ENCODE peak calls at places on chromosomes 1 and 21, in five cellular contexts. J is AG08395, H is Calu3, L is GM18507, M is EL. V is an unnamed sample.

GRCh38 chr21:28671549-28672195 is 321.0 kb downstream of the LTN1 start:
- DNase-seq in L (no peak), M (no peak), H (no peak), J (no peak), V (peak; percentile 16)

GRCh38 chr1:45612941-45613579 is 10.8 kb downstream of the CCDC17 start:
- DNase-seq in L (no peak), J (no peak), M (no peak), H (no peak), V (no peak)

GRCh38 chr1:56331207-56331891 is 248.0 kb downstream of the PLPP3 start:
- DNase-seq in M (no peak), J (no peak), L (no peak), H (peak; percentile 20), V (no peak)

GRCh38 chr1:174448531-174448883 is 743 bp downstream of the GPR52 start:
- DNase-seq in M (no peak), H (no peak), J (no peak), L (no peak), V (no peak)

GRCh38 chr21:33522950-33523349 is 19.0 kb downstream of the GART start:
- DNase-seq in M (no peak), L (no peak), H (no peak), J (no peak), V (no peak)

GRCh38 chr21:14120091-14120734 is 90.5 kb downstream of the LIPI start:
- DNase-seq in M (peak; percentile 12), J (peak; percentile 6), L (no peak), H (no peak), V (peak; percentile 16)

GRCh38 chr1:246503341-246503740 is 3.7 kb downstream of the SMYD3 start:
- DNase-seq in J (peak; percentile 19), M (peak; percentile 73), H (peak; percentile 42), L (no peak), V (no peak)

GRCh38 chr1:2637472-2637871 is 4.7 kb upstream of the MMEL1 start:
- DNase-seq in H (no peak), M (no peak), J (no peak), L (no peak), V (no peak)

V was measured in MG63.